ENCODE peak calls at places on chromosome 14, in eight cellular contexts. R is heart left ventricle; M is LoVo; B is stimulated activated naive CD8-positive, alpha-beta T cell treated with anti-CD3 and anti-CD28 coated beads, Interleukin-15, amount 100 ng/mL, for 72 hours; H is endothelial cell; A is WTC11; Z is DMS 273 treated with DMSO at 0.1 percent for 48 hours; V is activated CD4-positive, alpha-beta T cell treated with anti-CD3 and anti-CD28 coated beads, Interleukin-2, amount 10 ng/mL, durations not matched to agents 7 days and 5 days. U is an unnamed sample.

GRCh38 chr14:99133563-99134332 is 138.2 kb downstream of the BCL11B start:
- DNase-seq in R (no peak), M (no peak), B (no peak), H (peak), A (no peak), Z (no peak), V (no peak), U (no peak)

GRCh38 chr14:41817626-41818025 is 210.9 kb downstream of the LRFN5 start:
- DNase-seq in R (no peak), M (no peak), B (no peak), H (no peak), A (no peak), Z (no peak), V (no peak), U (no peak)

GRCh38 chr14:52834440-52834842 is 43.0 kb upstream of the GNPNAT1 start:
- DNase-seq in R (no peak), M (no peak), B (no peak), H (no peak), A (no peak), Z (no peak), V (no peak), U (no peak)

GRCh38 chr14:69048456-69048855 is 69.4 kb upstream of the ACTN1 start:
- DNase-seq in R (no peak), M (no peak), B (peak), H (no peak), A (no peak), Z (no peak), V (no peak), U (no peak)

GRCh38 chr14:96053600-96054381 is 14.6 kb downstream of the C14orf132 start:
- DNase-seq in R (peak), M (no peak), B (no peak), H (no peak), A (no peak), Z (no peak), V (no peak), U (no peak)

GRCh38 chr14:32077081-32078029 is at the start of gene ARHGAP5:
- DNase-seq in R (no peak), M (no peak), B (peak), H (peak), A (peak), Z (no peak), V (peak), U (peak)

GRCh38 chr14:71487449-71487848 is 444.8 kb upstream of the RGS6 start:
- DNase-seq in R (no peak), M (no peak), B (no peak), H (no peak), A (no peak), Z (no peak), V (no peak), U (no peak)

GRCh38 chr14:75399819-75400678 is 27.8 kb upstream of the JDP2 start:
- DNase-seq in R (peak), M (peak), B (no peak), H (no peak), A (no peak), Z (peak), V (no peak), U (no peak)

GRCh38 chr14:67010602-67011001 is 178.6 kb upstream of the GARIN2 start:
- DNase-seq in R (no peak), M (no peak), B (peak), H (no peak), A (no peak), Z (no peak), V (no peak), U (no peak)

GRCh38 chr14:53295985-53296582 is 143.0 kb upstream of the DDHD1 start:
- DNase-seq in R (no peak), M (peak), B (no peak), H (peak), A (no peak), Z (no peak), V (peak), U (no peak)

GRCh38 chr14:66228267-66228970 is 257.8 kb upstream of the CCDC196 start:
- DNase-seq in R (no peak), M (no peak), B (peak), H (no peak), A (no peak), Z (no peak), V (no peak), U (no peak)

GRCh38 chr14:22814945-22815713 is at the start of gene SLC7A7:
- DNase-seq in R (no peak), M (peak), B (no peak), H (no peak), A (no peak), Z (no peak), V (no peak), U (no peak)

GRCh38 chr14:20247651-20248246 is 8.7 kb downstream of the OR11H4 start:
- DNase-seq in R (no peak), M (peak), B (no peak), H (no peak), A (no peak), Z (no peak), V (no peak), U (no peak)

GRCh38 chr14:89256273-89256672 is 160.8 kb downstream of the FOXN3 start:
- DNase-seq in R (peak), M (no peak), B (no peak), H (no peak), A (no peak), Z (no peak), V (no peak), U (no peak)

GRCh38 chr14:77022219-77022852 is 6.2 kb downstream of the IRF2BPL start:
- DNase-seq in R (no peak), M (no peak), B (no peak), H (no peak), A (no peak), Z (no peak), V (no peak), U (no peak)